ENCODE peak calls at places on chromosomes 4 and X, in nine cellular contexts. O is astrocyte, K is right atrium auricular region, U is GM13976, L is omental fat pad, Q is BE2C, D is fibroblast of mammary gland, N is MCF 10A, B is fibroblast of the aortic adventitia. F is an unnamed sample.

GRCh38 chrX:42096262-42096939 is 173.0 kb upstream of the CASK start:
- DNase-seq in L (no peak), O (peak), D (peak), U (no peak), B (peak), Q (no peak), K (peak), N (no peak), F (no peak)

GRCh38 chrX:133440081-133440796 is 24.9 kb upstream of the GPC4 start:
- DNase-seq in U (no peak), D (no peak), Q (no peak), L (no peak), O (no peak), K (no peak), N (no peak), B (no peak), F (no peak)

GRCh38 chrX:44674906-44675305 is 132.2 kb upstream of the FUNDC1 start:
- DNase-seq in N (no peak), L (no peak), K (no peak), O (no peak), U (no peak), D (no peak), B (no peak), Q (no peak), F (no peak)

GRCh38 chrX:69025802-69026301 is 139.4 kb downstream of the PJA1 start:
- DNase-seq in D (peak), B (peak), N (peak), K (no peak), U (no peak), Q (no peak), L (no peak), O (peak), F (no peak)

GRCh38 chr4:54840992-54841768 is 183.4 kb downstream of the KIT start:
- DNase-seq in K (no peak), Q (no peak), B (peak), N (peak), D (peak), U (no peak), L (no peak), O (no peak), F (no peak)

GRCh38 chrX:104270916-104271512 is 16.3 kb upstream of the ESX1 start:
- DNase-seq in O (peak), D (peak), L (no peak), B (peak), N (peak), K (no peak), U (peak), Q (peak), F (peak)

GRCh38 chr4:26028793-26029511 is 114.9 kb downstream of the SMIM20 start:
- DNase-seq in B (peak), O (peak), U (peak), K (peak), Q (peak), N (no peak), L (no peak), D (peak), F (peak)

GRCh38 chrX:16771483-16772398 is 14.5 kb upstream of the TXLNG start:
- DNase-seq in K (no peak), O (peak), B (peak), Q (peak), D (peak), U (no peak), N (peak), L (no peak), F (no peak)

GRCh38 chr4:86586160-86586572 is 7.9 kb upstream of the PTPN13 start:
- DNase-seq in L (no peak), N (peak), K (no peak), D (peak), O (no peak), Q (no peak), B (peak), U (no peak), F (no peak)

GRCh38 chrX:123884809-123885408 is 25.1 kb downstream of the XIAP start:
- DNase-seq in K (no peak), O (peak), L (no peak), D (peak), B (peak), U (peak), N (peak), Q (peak), F (no peak)

GRCh38 chrX:49079489-49080428 is at the start of gene WDR45:
- DNase-seq in O (peak), L (no peak), Q (peak), K (peak), B (peak), D (peak), N (peak), U (peak), F (peak)

GRCh38 chr4:143246977-143247376 is 62.3 kb downstream of the USP38 start:
- DNase-seq in Q (no peak), N (no peak), U (no peak), O (no peak), B (no peak), L (no peak), D (no peak), K (no peak), F (no peak)

GRCh38 chr4:38180456-38180855 is 220.3 kb downstream of the PTTG2 start:
- DNase-seq in O (no peak), N (no peak), Q (no peak), K (no peak), D (peak), U (no peak), L (no peak), B (no peak), F (no peak)

GRCh38 chr4:117621673-117622072 is 412.6 kb upstream of the NDST3 start:
- DNase-seq in B (no peak), N (no peak), K (no peak), U (no peak), D (no peak), O (no peak), Q (no peak), L (no peak), F (no peak)

GRCh38 chr4:41207330-41207831 is 7.0 kb downstream of the APBB2 start:
- DNase-seq in U (no peak), D (peak), B (peak), N (peak), O (no peak), Q (no peak), L (no peak), K (no peak), F (no peak)

GRCh38 chrX:57951666-57952319 is 41.5 kb upstream of the ZXDA start:
- DNase-seq in K (no peak), U (no peak), Q (no peak), D (no peak), O (no peak), L (no peak), N (no peak), B (no peak), F (no peak)

GRCh38 chrX:136328933-136329332 is 28.2 kb downstream of the ADGRG4 start:
- DNase-seq in N (no peak), D (no peak), L (no peak), B (no peak), O (no peak), Q (no peak), K (no peak), U (no peak), F (no peak)

GRCh38 chr4:88104902-88105610 is 53.4 kb downstream of the ABCG2 start:
- DNase-seq in U (no peak), L (no peak), K (no peak), D (peak), B (peak), O (peak), Q (peak), N (peak), F (no peak)

GRCh38 chr4:53800741-53801140 is 209.5 kb upstream of the LNX1 start:
- DNase-seq in B (no peak), L (no peak), U (no peak), Q (no peak), K (no peak), N (no peak), O (no peak), D (no peak), F (no peak)

GRCh38 chr4:172998527-172999469 is 169.8 kb upstream of the GALNT7 start:
- DNase-seq in Q (no peak), L (no peak), B (peak), U (no peak), O (peak), K (no peak), N (peak), D (peak), F (no peak)

DNA sequence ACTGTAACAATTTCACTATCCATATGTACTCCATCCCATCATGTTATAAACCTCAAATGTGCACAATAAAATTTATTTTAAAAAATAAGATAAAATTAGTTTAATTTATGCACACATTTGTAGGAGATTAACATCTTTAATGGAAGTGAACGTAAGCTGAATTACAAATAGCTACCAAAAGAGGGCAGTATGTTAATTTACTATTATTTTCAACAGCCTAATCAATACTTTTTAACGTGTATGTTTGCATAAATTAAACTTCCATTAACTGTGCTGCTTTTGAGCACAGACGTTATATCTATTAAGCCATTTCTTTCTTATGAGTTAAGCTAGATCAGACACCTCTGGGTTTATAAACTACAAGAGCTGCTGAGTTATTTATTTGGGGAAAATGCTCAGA is 56.5 kb upstream of the PHKA2 start:
- DNase-seq in D (peak), L (no peak), U (no peak), O (no peak), B (peak), K (no peak), Q (no peak), N (peak), F (no peak)
- TF ChIP-seq CTCF in D (peak), L (no peak), U (no peak), O (peak), B (peak), K (no peak), Q (peak), N (peak), F (peak)

DNA sequence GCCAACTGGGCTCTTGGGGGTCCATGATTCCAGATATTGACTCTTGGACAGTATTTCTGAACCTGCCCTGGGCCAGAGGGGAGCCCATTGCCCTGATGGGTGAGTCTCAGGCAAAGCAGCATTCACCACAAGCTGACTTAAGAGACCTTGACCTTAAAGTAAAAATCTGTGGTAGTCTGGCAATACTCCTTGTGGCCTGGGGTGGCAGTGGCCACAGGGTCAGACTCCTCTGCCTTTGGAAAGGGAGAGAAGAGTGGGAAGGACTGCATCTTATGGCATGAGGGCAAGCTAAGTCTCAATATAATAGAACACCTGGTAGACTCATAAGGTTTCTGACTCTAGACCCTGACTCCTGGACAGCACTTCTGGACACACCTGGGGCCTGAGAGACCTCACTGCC is 340.3 kb upstream of the MAD2L1 start:
- DNase-seq in O (no peak), K (no peak), D (no peak), Q (no peak), B (no peak), U (no peak), L (no peak), N (no peak), F (no peak)
- TF ChIP-seq CTCF in O (no peak), K (no peak), D (no peak), Q (peak), B (no peak), U (no peak), L (no peak), N (no peak), F (no peak)

GRCh38 chrX:132165651-132166050 is 37.8 kb upstream of the FRMD7 start:
- DNase-seq in N (peak), D (peak), L (no peak), Q (no peak), K (no peak), O (no peak), B (no peak), U (no peak), F (no peak)

GRCh38 chrX:132171881-132172280 is 44.1 kb upstream of the FRMD7 start:
- DNase-seq in B (no peak), L (no peak), O (no peak), K (no peak), U (no peak), N (no peak), Q (no peak), D (no peak), F (no peak)

GRCh38 chrX:132173647-132174046 is 45.6 kb downstream of the RAP2C start:
- DNase-seq in Q (no peak), O (no peak), U (no peak), L (no peak), B (no peak), N (no peak), D (no peak), K (no peak), F (no peak)

GRCh38 chrX:132169554-132169953 is 41.7 kb upstream of the FRMD7 start:
- DNase-seq in D (no peak), B (no peak), L (no peak), Q (no peak), O (no peak), N (no peak), U (no peak), K (no peak), F (no peak)

GRCh38 chrX:132171478-132171877 is 43.7 kb upstream of the FRMD7 start:
- DNase-seq in D (no peak), U (no peak), Q (no peak), O (no peak), B (peak), K (no peak), L (no peak), N (peak), F (no peak)
- TF ChIP-seq CTCF in D (no peak), U (no peak), Q (no peak), O (no peak), B (peak), K (no peak), L (no peak), N (no peak), F (no peak)

GRCh38 chrX:74234829-74235228 is 69.2 kb upstream of the ZCCHC13 start:
- DNase-seq in U (no peak), K (no peak), L (no peak), B (no peak), N (no peak), O (no peak), D (no peak), Q (no peak), F (no peak)
- TF ChIP-seq CTCF in U (no peak), K (no peak), L (no peak), B (no peak), N (no peak), O (no peak), D (peak), Q (peak), F (no peak)

GRCh38 chr4:133839326-133839725 is 362.3 kb downstream of the PABPC4L start:
- DNase-seq in B (no peak), K (no peak), N (peak), Q (no peak), O (no peak), U (no peak), D (peak), L (no peak), F (no peak)
- TF ChIP-seq CTCF in B (no peak), K (no peak), N (no peak), Q (peak), O (no peak), U (no peak), D (peak), L (no peak), F (no peak)

GRCh38 chr4:139083533-139084424 is 68.2 kb downstream of the NOCT start:
- DNase-seq in N (peak), K (peak), U (peak), L (peak), D (peak), Q (peak), O (peak), B (peak), F (peak)
- TF ChIP-seq CTCF in N (no peak), K (peak), U (peak), L (no peak), D (no peak), Q (peak), O (no peak), B (peak), F (peak)

GRCh38 chr4:110396963-110397362 is 79.0 kb upstream of the ENPEP start:
- DNase-seq in D (no peak), Q (no peak), O (no peak), N (no peak), K (no peak), B (no peak), U (no peak), L (no peak), F (no peak)

GRCh38 chr4:110400071-110400470 is 75.9 kb upstream of the ENPEP start:
- DNase-seq in L (no peak), B (no peak), N (no peak), D (no peak), K (no peak), Q (no peak), O (no peak), U (no peak), F (no peak)

GRCh38 chr4:110394871-110395270 is 81.1 kb upstream of the ENPEP start:
- DNase-seq in D (no peak), L (no peak), N (no peak), O (no peak), B (no peak), U (no peak), Q (no peak), K (no peak), F (no peak)

GRCh38 chr4:110395416-110395815 is 80.5 kb upstream of the ENPEP start:
- DNase-seq in Q (no peak), U (no peak), D (no peak), K (no peak), O (no peak), N (no peak), B (no peak), L (no peak), F (no peak)
- TF ChIP-seq CTCF in Q (no peak), U (no peak), D (no peak), K (no peak), O (no peak), N (no peak), B (no peak), L (no peak), F (no peak)

GRCh38 chr4:142041788-142042187 is 405.4 kb downstream of the IL15 start:
- DNase-seq in N (no peak), K (no peak), B (no peak), Q (no peak), L (no peak), D (no peak), O (no peak), U (no peak), F (no peak)

GRCh38 chr4:142035556-142035955 is 399.2 kb downstream of the IL15 start:
- DNase-seq in B (no peak), D (no peak), O (peak), N (no peak), K (no peak), U (no peak), Q (no peak), L (no peak), F (no peak)

GRCh38 chr4:142040043-142040442 is 403.7 kb downstream of the IL15 start:
- DNase-seq in L (no peak), D (peak), O (no peak), U (no peak), Q (peak), K (no peak), N (peak), B (no peak), F (no peak)

DNA sequence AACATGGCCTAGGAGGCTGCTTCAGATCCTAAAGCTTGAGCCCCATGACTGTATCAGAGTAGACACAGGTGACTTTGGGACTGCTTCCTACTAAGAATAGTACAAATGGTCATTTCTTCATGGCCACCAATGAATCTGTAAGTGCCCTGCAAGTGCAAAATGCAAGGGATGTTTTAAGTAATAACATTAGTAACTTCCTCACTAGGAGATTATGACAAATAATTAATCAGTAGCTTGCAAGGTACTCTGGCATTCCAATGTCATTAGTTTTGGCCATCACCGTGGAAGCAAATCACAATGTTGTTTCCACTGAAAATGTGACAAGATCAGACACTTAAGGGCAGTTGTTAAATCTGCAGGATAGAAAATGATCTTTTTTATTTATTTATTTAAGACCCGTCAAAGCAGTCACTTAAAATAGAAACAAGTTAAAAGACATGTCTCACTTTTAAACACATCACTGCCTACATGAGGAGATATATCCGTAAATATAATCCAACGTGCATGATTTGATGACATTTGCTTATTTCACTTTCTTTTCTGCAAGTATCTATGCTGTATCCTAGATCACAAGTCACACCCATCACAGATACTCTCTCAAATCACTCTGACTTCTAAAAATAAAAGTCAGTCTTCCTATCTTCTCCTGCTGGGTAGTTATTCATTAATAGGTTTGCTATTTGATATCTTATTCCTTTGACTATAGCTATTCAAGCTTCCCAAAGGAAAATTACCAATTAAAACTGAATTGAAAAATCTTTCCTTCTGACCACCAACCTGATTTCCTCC is 400.6 kb downstream of the IL15 start:
- DNase-seq in Q (no peak), K (no peak), L (no peak), O (peak), N (peak), D (peak), U (no peak), B (peak), F (no peak)
- TF ChIP-seq CTCF in Q (no peak), K (no peak), L (no peak), O (no peak), N (no peak), D (no peak), U (no peak), B (no peak), F (no peak)

F was measured in glutamatergic neuron.